ENCODE peak calls at places on chromosomes 11 and 22, in six cellular contexts. Q is AG09309, G is neural crest cell, F is heart left ventricle, N is fibroblast of villous mesenchyme, B is HFF-Myc. O is an unnamed sample.

GRCh38 chr22:24498826-24499225 is 3.7 kb downstream of the UPB1 start:
- DNase-seq in Q (no peak), G (no peak), F (no peak), N (no peak), B (no peak), O (peak)

GRCh38 chr11:43367382-43368178 is 8.9 kb downstream of the TTC17 start:
- DNase-seq in Q (no peak), G (no peak), F (no peak), N (peak), B (no peak), O (no peak)

GRCh38 chr11:72589802-72590761 is 84.1 kb downstream of the PDE2A start:
- DNase-seq in Q (no peak), G (peak), F (peak), N (no peak), B (no peak), O (peak)

GRCh38 chr11:73976451-73977151 is 6.0 kb downstream of the UCP2 start:
- DNase-seq in Q (no peak), G (no peak), F (no peak), N (no peak), B (no peak), O (no peak)

GRCh38 chr11:37286890-37287289 is 688.9 kb upstream of the RAG2 start:
- DNase-seq in Q (no peak), G (no peak), F (no peak), N (no peak), B (no peak), O (no peak)

GRCh38 chr11:113317297-113317696 is 2.9 kb downstream of the TTC12 start:
- DNase-seq in Q (no peak), G (no peak), F (no peak), N (no peak), B (no peak), O (no peak)

GRCh38 chr11:9815486-9816136 is 151.7 kb downstream of the SWAP70 start:
- DNase-seq in Q (no peak), G (no peak), F (no peak), N (peak), B (no peak), O (no peak)

GRCh38 chr11:66734215-66734614 is 5.2 kb upstream of the SPTBN2 start:
- DNase-seq in Q (no peak), G (no peak), F (no peak), N (no peak), B (no peak), O (no peak)

GRCh38 chr11:132862137-132862536 is 670.2 kb downstream of the OPCML start:
- DNase-seq in Q (no peak), G (no peak), F (no peak), N (no peak), B (peak), O (no peak)

GRCh38 chr11:132855516-132855915 is 676.8 kb downstream of the OPCML start:
- DNase-seq in Q (no peak), G (no peak), F (no peak), N (no peak), B (no peak), O (no peak)

GRCh38 chr11:132856032-132856431 is 676.3 kb downstream of the OPCML start:
- DNase-seq in Q (no peak), G (no peak), F (no peak), N (no peak), B (no peak), O (no peak)

GRCh38 chr11:132853886-132854285 is 678.4 kb downstream of the OPCML start:
- DNase-seq in Q (no peak), G (no peak), F (no peak), N (no peak), B (no peak), O (no peak)

DNA sequence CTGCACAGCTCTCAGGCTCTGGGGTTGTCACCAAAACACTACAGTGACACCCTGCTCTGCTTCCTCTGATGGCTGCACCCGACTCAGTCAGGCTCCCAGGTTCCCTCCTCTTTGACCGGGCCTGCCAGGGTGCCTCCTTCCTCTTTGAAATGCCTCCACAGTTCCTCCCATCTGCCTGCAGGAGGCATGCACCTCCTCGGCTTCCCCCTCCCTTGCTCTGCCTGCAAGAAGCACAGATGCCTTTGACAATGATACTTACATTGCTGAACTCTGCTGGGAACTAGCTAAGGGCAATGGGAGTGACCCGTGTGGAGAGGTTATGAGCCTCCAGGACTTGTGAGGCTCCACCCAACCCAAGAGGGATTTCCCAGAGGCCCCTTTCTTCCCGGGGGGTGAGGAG is 674.1 kb downstream of the OPCML start:
- DNase-seq in Q (no peak), G (peak), F (no peak), N (no peak), B (no peak), O (peak)
- TF ChIP-seq CTCF in Q (peak), G (peak), F (no peak), N (no peak), B (no peak), O (peak)

DNA sequence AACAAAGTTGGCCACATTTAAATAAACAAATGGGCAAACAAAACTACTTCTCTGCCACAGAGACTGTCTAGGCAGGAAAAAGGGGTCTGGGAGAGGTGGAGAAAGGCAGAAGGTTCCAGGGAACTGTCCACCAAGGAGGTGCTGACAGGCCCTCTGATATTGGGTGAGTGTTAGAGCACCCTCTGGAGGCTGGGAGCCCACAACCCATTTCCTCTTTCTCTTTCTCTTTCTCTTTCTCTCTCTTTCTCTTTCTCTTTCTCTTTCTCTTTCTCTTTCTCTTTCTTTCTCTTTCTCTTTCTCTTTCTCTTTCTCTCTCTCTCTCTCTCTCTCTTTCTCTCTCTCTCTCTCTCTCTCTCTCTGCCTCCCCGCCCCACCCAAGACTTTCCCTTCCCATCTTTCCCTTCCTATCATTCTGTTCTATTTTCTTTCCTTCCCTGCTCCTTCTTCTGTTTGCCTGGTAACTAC is 912.8 kb downstream of the DLG2 start:
- DNase-seq in Q (no peak), G (peak), F (peak), N (peak), B (peak), O (peak)
- TF ChIP-seq CTCF in Q (peak), G (peak), F (peak), N (no peak), B (peak), O (peak)

GRCh38 chr22:27257987-27258386 is 543.6 kb downstream of the MN1 start:
- DNase-seq in Q (no peak), G (no peak), F (no peak), N (no peak), B (no peak), O (no peak)
- TF ChIP-seq CTCF in Q (peak), G (no peak), F (no peak), N (peak), B (peak), O (no peak)

DNA sequence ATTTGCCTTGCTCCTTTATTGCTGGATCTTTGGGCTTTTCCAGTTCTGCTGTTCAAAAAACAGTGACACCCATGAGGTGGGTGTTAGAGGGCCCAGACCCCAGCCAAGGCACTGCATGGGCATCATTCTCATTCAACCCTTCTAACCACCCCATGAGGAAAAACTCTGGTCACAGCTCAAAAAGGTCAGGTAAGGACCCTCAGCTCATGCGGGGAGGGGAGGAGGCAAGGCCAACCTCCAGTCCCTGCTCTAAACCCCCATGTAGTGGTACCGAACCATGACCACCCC is 7.4 kb downstream of the GNB1L start:
- DNase-seq in Q (no peak), G (no peak), F (no peak), N (no peak), B (no peak), O (no peak)
- TF ChIP-seq CTCF in Q (no peak), G (no peak), F (no peak), N (no peak), B (no peak), O (no peak)

GRCh38 chr11:102309621-102310541 is 7.4 kb upstream of the BIRC3 start:
- DNase-seq in Q (no peak), G (no peak), F (no peak), N (no peak), B (no peak), O (no peak)
- TF ChIP-seq CTCF in Q (peak), G (peak), F (peak), N (no peak), B (peak), O (peak)

O was measured in nephron progenitor cell.